ENCODE peak calls at places on chromosomes 1 and 21, in eight cellular contexts. R is GM12865, A is nephron progenitor cell, C is MM.1S, G is stomach, P is WERI-Rb-1, I is upper lobe of right lung, J is epithelial cell of esophagus. D is an unnamed sample.

GRCh38 chr1:33171993-33172813 is 9.6 kb downstream of the TRIM62 start:
- DNase-seq in R (no peak), A (no peak), C (no peak), G (no peak), P (peak; percentile 20), I (no peak), J (no peak), D (no peak)

GRCh38 chr1:117615474-117615873 is 9.6 kb downstream of the TENT5C start:
- DNase-seq in R (peak; percentile 56), A (no peak), C (peak; percentile 53), G (no peak), P (no peak), I (no peak), J (no peak), D (no peak)

GRCh38 chr1:36300526-36300925 is 5.6 kb upstream of the SH3D21 start:
- DNase-seq in R (no peak), A (no peak), C (no peak), G (no peak), P (no peak), I (no peak), J (peak; percentile 85), D (no peak)

GRCh38 chr1:201828451-201828819 is 522 bp upstream of the IPO9 start:
- DNase-seq in R (no peak), A (no peak), C (no peak), G (no peak), P (no peak), I (no peak), J (no peak), D (no peak)

GRCh38 chr1:214338212-214338611 is 57.3 kb downstream of the SMYD2 start:
- DNase-seq in R (no peak), A (no peak), C (no peak), G (no peak), P (no peak), I (no peak), J (no peak), D (no peak)

GRCh38 chr1:118116401-118116800 is 68.6 kb downstream of the SPAG17 start:
- DNase-seq in R (no peak), A (no peak), C (no peak), G (no peak), P (no peak), I (no peak), J (no peak), D (no peak)

GRCh38 chr1:215082532-215083407 is at the start of gene KCNK2:
- DNase-seq in R (no peak), A (peak; percentile 56), C (no peak), G (no peak), P (peak; percentile 51), I (peak; percentile 53), J (peak; percentile 18), D (peak; percentile 18)

GRCh38 chr1:17852383-17852782 is 97.2 kb downstream of the ACTL8 start:
- DNase-seq in R (no peak), A (no peak), C (no peak), G (no peak), P (no peak), I (peak; percentile 78), J (no peak), D (no peak)

GRCh38 chr1:50023292-50024159 is at the start of gene AGBL4:
- DNase-seq in R (no peak), A (peak; percentile 57), C (no peak), G (peak; percentile 55), P (peak; percentile 81), I (peak; percentile 85), J (peak; percentile 46), D (no peak)

GRCh38 chr1:64471724-64472276 is 1.9 kb downstream of the CACHD1 start:
- DNase-seq in R (no peak), A (no peak), C (no peak), G (no peak), P (no peak), I (no peak), J (peak; percentile 55), D (no peak)

GRCh38 chr1:218459450-218459849 is 114.3 kb downstream of the TGFB2 start:
- DNase-seq in R (no peak), A (no peak), C (no peak), G (no peak), P (no peak), I (no peak), J (no peak), D (no peak)

GRCh38 chr1:213070399-213070798 is 19.4 kb downstream of the RPS6KC1 start:
- DNase-seq in R (peak; percentile 87), A (no peak), C (peak; percentile 87), G (peak; percentile 46), P (no peak), I (no peak), J (peak; percentile 44), D (peak; percentile 49)

GRCh38 chr1:3072178-3072947 is 3.4 kb downstream of the PRDM16 start:
- DNase-seq in R (no peak), A (peak; percentile 39), C (no peak), G (peak; percentile 81), P (no peak), I (no peak), J (no peak), D (no peak)

GRCh38 chr1:41774486-41774990 is 144.2 kb downstream of the HIVEP3 start:
- DNase-seq in R (no peak), A (no peak), C (no peak), G (no peak), P (no peak), I (no peak), J (no peak), D (no peak)

GRCh38 chr1:44227211-44227610 is 13.9 kb downstream of the DMAP1 start:
- DNase-seq in R (no peak), A (no peak), C (no peak), G (no peak), P (no peak), I (no peak), J (peak; percentile 53), D (no peak)

GRCh38 chr1:226813671-226814591 is 56.5 kb upstream of the PSEN2 start:
- DNase-seq in R (no peak), A (no peak), C (no peak), G (no peak), P (no peak), I (no peak), J (no peak), D (no peak)

GRCh38 chr1:23809751-23810171 is 9.2 kb upstream of the GALE start:
- DNase-seq in R (peak; percentile 90), A (peak; percentile 61), C (peak; percentile 83), G (peak; percentile 85), P (peak; percentile 80), I (peak; percentile 91), J (peak; percentile 75), D (peak; percentile 85)

GRCh38 chr1:22607154-22607553 is 29.3 kb upstream of the C1QA start:
- DNase-seq in R (no peak), A (peak; percentile 73), C (no peak), G (no peak), P (no peak), I (peak; percentile 54), J (no peak), D (no peak)

GRCh38 chr21:46033410-46034404 is 52.1 kb downstream of the COL6A1 start:
- DNase-seq in R (no peak), A (no peak), C (no peak), G (no peak), P (no peak), I (peak; percentile 62), J (no peak), D (no peak)

GRCh38 chr1:9249534-9250335 is 15.2 kb downstream of the H6PD start:
- DNase-seq in R (peak; percentile 57), A (peak; percentile 53), C (peak; percentile 20), G (peak; percentile 64), P (peak; percentile 82), I (peak; percentile 81), J (peak; percentile 56), D (peak; percentile 64)

GRCh38 chr1:14969006-14969405 is 184.5 kb upstream of the TMEM51 start:
- DNase-seq in R (peak; percentile 49), A (no peak), C (no peak), G (no peak), P (no peak), I (no peak), J (no peak), D (no peak)

GRCh38 chr1:213138391-213138790 is 87.3 kb downstream of the RPS6KC1 start:
- DNase-seq in R (no peak), A (no peak), C (no peak), G (no peak), P (no peak), I (no peak), J (no peak), D (no peak)

GRCh38 chr1:172107261-172107820 is 266.0 kb downstream of the DNM3 start:
- DNase-seq in R (no peak), A (no peak), C (no peak), G (no peak), P (no peak), I (no peak), J (no peak), D (no peak)

GRCh38 chr1:55374801-55375616 is 159.8 kb upstream of the USP24 start:
- DNase-seq in R (no peak), A (no peak), C (no peak), G (no peak), P (no peak), I (no peak), J (no peak), D (no peak)

GRCh38 chr1:175245324-175245723 is 52.7 kb upstream of the KIAA0040 start:
- DNase-seq in R (no peak), A (no peak), C (no peak), G (no peak), P (no peak), I (no peak), J (no peak), D (no peak)

GRCh38 chr1:158496379-158496778 is 24.4 kb downstream of the OR10R2 start:
- DNase-seq in R (peak; percentile 3), A (no peak), C (peak; percentile 42), G (no peak), P (no peak), I (no peak), J (peak; percentile 37), D (peak; percentile 10)
- TF ChIP-seq CTCF in R (peak; percentile 22), A (peak; percentile 17), C (peak; percentile 58), G (no peak), P (no peak), I (peak; percentile 21), J (peak; percentile 18), D (no peak)

DNA sequence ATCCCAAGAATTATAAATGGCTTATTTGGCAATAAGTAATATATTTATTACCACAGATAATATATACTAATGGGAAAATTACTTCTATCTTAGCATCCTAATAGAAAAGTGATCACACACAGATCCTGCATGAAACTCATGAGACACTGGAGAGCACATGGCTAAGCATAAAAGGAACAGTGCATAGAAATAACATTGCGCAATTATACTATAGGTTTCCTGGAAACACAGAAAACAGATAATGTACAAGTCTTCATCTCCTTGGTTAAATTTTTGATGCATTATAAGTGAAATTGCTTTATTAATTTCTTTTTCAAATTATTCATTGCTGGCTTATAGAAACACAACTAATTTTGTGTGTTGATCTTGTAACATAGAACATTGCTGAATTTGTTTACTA is 210.4 kb downstream of the USH2A start:
- DNase-seq in R (no peak), A (no peak), C (no peak), G (no peak), P (no peak), I (no peak), J (no peak), D (no peak)
- TF ChIP-seq CTCF in R (no peak), A (no peak), C (no peak), G (no peak), P (no peak), I (no peak), J (no peak), D (no peak)

GRCh38 chr21:31780944-31781343 is 49.0 kb upstream of the SCAF4 start:
- DNase-seq in R (peak; percentile 5), A (no peak), C (peak; percentile 68), G (no peak), P (no peak), I (no peak), J (peak; percentile 75), D (no peak)
- TF ChIP-seq CTCF in R (no peak), A (no peak), C (peak; percentile 50), G (no peak), P (peak; percentile 23), I (no peak), J (peak; percentile 47), D (no peak)

GRCh38 chr1:32072622-32073386 is at the start of gene TMEM39B:
- DNase-seq in R (peak; percentile 98), A (peak; percentile 99), C (peak; percentile 96), G (peak; percentile 97), P (peak; percentile 96), I (peak; percentile 98), J (peak; percentile 97), D (peak; percentile 95)
- TF ChIP-seq CTCF in R (no peak), A (peak; percentile 15), C (no peak), G (peak; percentile 41), P (peak; percentile 35), I (no peak), J (peak; percentile 22), D (no peak)